ENCODE peak calls at places on chromosomes 16 and 17, in five cellular contexts. A is ascending aorta, H is A549, Z is activated B cell treated with CpG ODN at 0.5 μM for 24 hours, W is cardiac muscle cell. B is an unnamed sample.
A peak's percentile ranks its signal among the peaks of the same experiment; 100 is the strongest.

GRCh38 chr17:6555331-6556120 is 829 bp downstream of the PITPNM3 start:
- DNase-seq in A (no peak), H (no peak), Z (peak; percentile 27), W (peak; percentile 30), B (no peak)

GRCh38 chr17:1216209-1216937 is 36.6 kb upstream of the ABR start:
- DNase-seq in A (no peak), H (no peak), Z (no peak), W (no peak), B (no peak)

GRCh38 chr17:83008526-83008925 is 70.9 kb upstream of the METRNL start:
- DNase-seq in A (no peak), H (no peak), Z (no peak), W (no peak), B (no peak)

GRCh38 chr16:80723981-80724380 is 80.4 kb downstream of the CDYL2 start:
- DNase-seq in A (no peak), H (no peak), Z (no peak), W (no peak), B (no peak)

GRCh38 chr17:80789356-80789902 is 202.2 kb upstream of the CHMP6 start:
- DNase-seq in A (peak; percentile 68), H (peak; percentile 57), Z (no peak), W (peak; percentile 87), B (peak; percentile 78)

GRCh38 chr16:4693956-4694663 is 748 bp downstream of the NUDT16L1 start:
- DNase-seq in A (peak; percentile 75), H (no peak), Z (peak; percentile 38), W (peak; percentile 81), B (peak; percentile 25)

GRCh38 chr17:77129568-77130301 is 11.0 kb upstream of the SEC14L1 start:
- DNase-seq in A (no peak), H (no peak), Z (no peak), W (peak; percentile 41), B (no peak)

GRCh38 chr17:73074515-73074914 is 18.0 kb downstream of the SLC39A11 start:
- DNase-seq in A (no peak), H (no peak), Z (no peak), W (no peak), B (no peak)

GRCh38 chr17:2377659-2378058 is 23.2 kb downstream of the MNT start:
- DNase-seq in A (no peak), H (no peak), Z (no peak), W (no peak), B (no peak)

GRCh38 chr17:42240201-42240600 is 36.0 kb downstream of the STAT5B start:
- DNase-seq in A (no peak), H (no peak), Z (no peak), W (no peak), B (no peak)

GRCh38 chr16:15897834-15898254 is 9.4 kb upstream of the CEP20 start:
- DNase-seq in A (no peak), H (no peak), Z (no peak), W (no peak), B (peak; percentile 25)

GRCh38 chr16:49348408-49349176 is 25.0 kb upstream of the C16orf78 start:
- DNase-seq in A (no peak), H (peak; percentile 13), Z (no peak), W (no peak), B (no peak)

GRCh38 chr17:74457820-74458166 is 8.6 kb upstream of the CD300A start:
- DNase-seq in A (no peak), H (no peak), Z (no peak), W (no peak), B (no peak)
- TF ChIP-seq CTCF in A (no peak), H (peak; percentile 37), Z (no peak), W (no peak), B (peak; percentile 68)

GRCh38 chr17:13943859-13944258 is 125.4 kb upstream of the COX10 start:
- DNase-seq in A (no peak), H (no peak), Z (no peak), W (no peak), B (no peak)

GRCh38 chr17:13939222-13939621 is 130.1 kb upstream of the COX10 start:
- DNase-seq in A (no peak), H (no peak), Z (no peak), W (no peak), B (no peak)

GRCh38 chr17:13941781-13942180 is 127.5 kb upstream of the COX10 start:
- DNase-seq in A (no peak), H (no peak), Z (no peak), W (no peak), B (no peak)

GRCh38 chr17:13940858-13941665 is 128.2 kb upstream of the COX10 start:
- DNase-seq in A (no peak), H (peak; percentile 78), Z (no peak), W (no peak), B (peak; percentile 85)
- TF ChIP-seq CTCF in A (no peak), H (no peak), Z (no peak), W (no peak), B (peak; percentile 52)

DNA sequence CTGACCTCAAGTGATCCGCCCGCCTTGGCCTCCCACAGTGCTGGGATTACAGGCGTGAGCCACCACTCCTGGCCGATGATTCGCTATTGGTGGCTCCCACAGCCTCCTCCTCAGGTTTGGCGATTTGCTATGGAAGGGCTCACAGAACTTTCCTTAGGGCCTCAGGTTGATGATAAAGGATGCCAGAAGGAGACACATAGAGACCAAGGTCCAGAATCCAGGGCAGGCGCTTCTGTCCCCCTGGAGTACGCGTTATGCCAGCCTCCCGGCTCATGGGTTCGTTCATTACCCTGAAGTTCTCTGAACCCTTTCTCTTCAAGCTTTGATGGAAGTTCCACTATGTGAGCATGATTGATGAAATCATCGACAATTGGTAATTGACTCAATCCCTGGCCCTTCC is 19.9 kb downstream of the LGALS3BP start:
- DNase-seq in A (no peak), H (no peak), Z (no peak), W (no peak), B (no peak)
- TF ChIP-seq CTCF in A (no peak), H (no peak), Z (no peak), W (no peak), B (no peak)

DNA sequence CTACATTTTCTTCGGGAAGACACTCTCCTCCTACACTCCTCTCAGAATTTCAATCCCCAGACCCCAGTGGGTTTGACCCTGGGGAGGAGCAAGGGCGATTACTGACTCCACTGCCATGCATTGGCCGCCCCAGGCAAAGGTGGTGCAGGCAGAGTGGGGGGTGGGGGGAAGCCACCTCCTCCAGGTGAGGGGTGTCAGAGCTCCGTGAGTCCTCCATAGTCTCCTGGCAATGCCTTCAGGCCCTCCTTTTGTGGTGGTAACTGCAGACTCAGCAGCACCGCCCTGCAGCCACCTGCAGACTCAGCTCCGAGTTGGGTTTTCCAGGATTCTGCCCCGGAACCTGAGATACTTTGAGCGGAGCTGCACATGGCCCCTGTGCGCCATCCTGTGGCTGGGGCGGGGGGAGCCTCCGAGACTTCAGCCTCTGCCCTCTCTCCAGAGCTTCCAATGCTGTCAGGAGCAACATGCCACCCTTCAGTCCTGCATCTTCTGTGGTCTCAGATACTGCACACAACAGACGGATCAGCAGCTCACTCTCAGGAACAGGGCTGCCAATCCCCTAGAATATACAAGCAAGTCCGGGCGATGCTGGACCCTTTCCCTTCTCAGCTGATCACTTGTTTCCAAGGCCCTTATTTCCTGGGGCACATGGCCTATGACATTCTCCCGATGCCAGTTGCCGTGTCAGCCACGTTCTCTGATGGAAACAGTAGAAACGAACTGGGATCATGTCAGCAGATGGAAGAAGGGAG is 2.4 kb upstream of the SLC47A2 start:
- DNase-seq in A (no peak), H (peak; percentile 65), Z (no peak), W (no peak), B (no peak)
- TF ChIP-seq CTCF in A (no peak), H (peak; percentile 43), Z (no peak), W (peak; percentile 9), B (no peak)

GRCh38 chr17:39576187-39576586 is 31.5 kb downstream of the NEUROD2 start:
- DNase-seq in A (no peak), H (peak; percentile 41), Z (no peak), W (no peak), B (peak; percentile 5)
- TF ChIP-seq CTCF in A (peak; percentile 9), H (peak; percentile 45), Z (no peak), W (peak; percentile 55), B (peak; percentile 72)

GRCh38 chr16:86831366-86831765 is 253.0 kb downstream of the FOXL1 start:
- DNase-seq in A (no peak), H (no peak), Z (no peak), W (no peak), B (no peak)

GRCh38 chr16:86833136-86833535 is 254.8 kb downstream of the FOXL1 start:
- DNase-seq in A (no peak), H (no peak), Z (no peak), W (peak; percentile 39), B (no peak)

GRCh38 chr16:86836503-86837125 is 258.3 kb downstream of the FOXL1 start:
- DNase-seq in A (no peak), H (no peak), Z (no peak), W (peak; percentile 93), B (peak; percentile 84)

GRCh38 chr16:86835981-86836380 is 257.6 kb downstream of the FOXL1 start:
- DNase-seq in A (no peak), H (no peak), Z (no peak), W (no peak), B (no peak)

DNA sequence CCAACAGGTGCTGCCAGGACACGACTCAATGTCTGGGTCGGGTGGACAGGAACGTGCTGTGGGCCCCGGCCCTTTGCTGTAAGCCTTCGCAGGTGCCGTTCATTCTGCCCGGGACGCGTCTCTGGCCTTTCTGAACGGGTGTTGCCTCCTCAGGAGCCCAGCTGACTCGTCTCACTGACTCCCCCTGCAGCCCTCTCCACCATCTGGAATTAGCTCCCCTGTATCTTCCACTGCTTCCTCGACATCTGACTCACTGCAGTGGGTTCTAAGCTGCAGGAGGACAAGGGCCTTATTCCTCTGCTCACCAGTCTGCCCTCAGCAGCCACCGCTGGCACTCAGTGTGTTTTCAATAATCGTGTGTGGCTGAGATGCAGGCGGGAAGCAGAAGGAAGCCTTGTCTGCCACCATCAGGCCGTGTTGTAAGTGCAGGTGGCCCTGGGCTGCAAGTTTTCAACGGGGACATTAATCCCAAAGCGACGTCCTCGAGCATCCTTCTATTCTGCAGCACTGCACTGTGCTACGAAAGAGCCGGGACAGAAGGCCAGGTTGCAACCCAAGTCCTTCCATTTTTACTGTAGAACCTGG is 256.2 kb downstream of the FOXL1 start:
- DNase-seq in A (no peak), H (peak; percentile 19), Z (no peak), W (peak; percentile 26), B (peak; percentile 82)
- TF ChIP-seq CTCF in A (peak; percentile 16), H (peak; percentile 1), Z (no peak), W (no peak), B (peak; percentile 59)

GRCh38 chr16:75456971-75457370 is 7.5 kb downstream of the TMEM170A start:
- DNase-seq in A (no peak), H (no peak), Z (no peak), W (no peak), B (no peak)
- TF ChIP-seq CTCF in A (no peak), H (no peak), Z (no peak), W (no peak), B (no peak)

B was measured in HFFc6.